ENCODE peak calls at places on chromosomes 11 and 22, in ten cellular contexts. E, K, O, Z, D, V, Q, C, J and A are unnamed samples.

GRCh38 chr22:42991010-42991651 is 23.8 kb downstream of the PACSIN2 start:
- DNase-seq in V (no peak), Z (no peak), D (no peak), C (no peak), J (no peak), K (no peak), Q (peak), E (no peak), O (no peak), A (no peak)

GRCh38 chr11:113994077-113994954 is 19.4 kb downstream of the HTR3A start:
- DNase-seq in K (no peak), J (no peak), Z (peak), V (no peak), D (no peak), C (no peak), O (no peak), Q (no peak), E (peak), A (no peak)

GRCh38 chr11:116500833-116501622 is 271.8 kb downstream of the BUD13 start:
- DNase-seq in Q (no peak), Z (no peak), C (peak), D (no peak), O (no peak), V (no peak), J (no peak), E (peak), K (no peak), A (no peak)

GRCh38 chr11:34548278-34548677 is 34.7 kb upstream of the ELF5 start:
- DNase-seq in J (no peak), Q (no peak), C (no peak), Z (no peak), D (no peak), O (no peak), E (no peak), K (no peak), V (no peak), A (no peak)

GRCh38 chr11:101436511-101437142 is 147.2 kb downstream of the TRPC6 start:
- DNase-seq in Q (peak), K (no peak), J (peak), O (no peak), Z (peak), E (no peak), C (no peak), D (peak), V (no peak), A (no peak)

GRCh38 chr11:45412033-45412432 is 125.9 kb upstream of the SYT13 start:
- DNase-seq in Z (no peak), V (no peak), J (no peak), C (no peak), D (no peak), K (no peak), E (peak), Q (peak), O (no peak), A (no peak)

GRCh38 chr11:2302844-2303626 is 1.2 kb downstream of the TSPAN32 start:
- DNase-seq in V (no peak), E (no peak), K (no peak), Q (no peak), J (no peak), D (no peak), C (peak), Z (no peak), O (peak), A (no peak)

GRCh38 chr22:42000466-42000865 is 1.9 kb downstream of the WBP2NL start:
- DNase-seq in D (no peak), Q (no peak), C (peak), Z (no peak), V (no peak), J (no peak), E (peak), K (no peak), O (no peak), A (no peak)

GRCh38 chr11:126318642-126319373 is 14.9 kb downstream of the DCPS start:
- DNase-seq in Q (peak), E (no peak), K (peak), D (peak), J (peak), C (no peak), Z (peak), V (no peak), O (peak), A (no peak)

GRCh38 chr22:44623771-44624510 is 78.1 kb upstream of the PRR5 start:
- DNase-seq in Q (peak), J (peak), K (no peak), C (no peak), D (no peak), V (no peak), Z (peak), E (peak), O (no peak), A (no peak)